ENCODE peak calls at places on chromosomes 16 and 17, in nine cellular contexts. One of them, this sample, is unnamed. For H3K4me1 and H3K27me3, the result is how much of the 10 kb centered on the place peaks cover.

GRCh38 chr17:71267668-71268067 is 853.2 kb upstream of the SOX9 start:
- DNase-seq in lung: no peak
- DNase-seq in naive thymus-derived CD4-positive, alpha-beta T cell: no peak
- DNase-seq in suprapubic skin: no peak
- DNase-seq in lower lobe of right lung: no peak
- DNase-seq in A673: no peak
- DNase-seq in tibial nerve: no peak
- DNase-seq in CD4-positive, CD25-positive, alpha-beta regulatory T cell: no peak
- DNase-seq in thoracic aorta: no peak
- DNase-seq in this sample: no peak

GRCh38 chr17:147796-148740 is 10.7 kb downstream of the SCGB1C2 start:
- DNase-seq in lung: no peak
- DNase-seq in naive thymus-derived CD4-positive, alpha-beta T cell: no peak
- DNase-seq in suprapubic skin: peak
- DNase-seq in lower lobe of right lung: peak
- DNase-seq in A673: no peak
- DNase-seq in tibial nerve: no peak
- DNase-seq in CD4-positive, CD25-positive, alpha-beta regulatory T cell: no peak
- DNase-seq in thoracic aorta: no peak
- DNase-seq in this sample: no peak

GRCh38 chr16:85401917-85402766 is 211.0 kb upstream of the GSE1 start:
- DNase-seq in lung: no peak
- DNase-seq in naive thymus-derived CD4-positive, alpha-beta T cell: no peak
- DNase-seq in suprapubic skin: no peak
- DNase-seq in lower lobe of right lung: peak
- DNase-seq in A673: no peak
- DNase-seq in tibial nerve: no peak
- DNase-seq in CD4-positive, CD25-positive, alpha-beta regulatory T cell: no peak
- DNase-seq in thoracic aorta: no peak
- DNase-seq in this sample: no peak

GRCh38 chr16:31477220-31478216 is 5.4 kb upstream of the SLC5A2 start:
- DNase-seq in lung: peak
- DNase-seq in naive thymus-derived CD4-positive, alpha-beta T cell: no peak
- DNase-seq in suprapubic skin: peak
- DNase-seq in lower lobe of right lung: peak
- DNase-seq in A673: no peak
- DNase-seq in tibial nerve: no peak
- DNase-seq in CD4-positive, CD25-positive, alpha-beta regulatory T cell: peak
- DNase-seq in thoracic aorta: no peak
- DNase-seq in this sample: no peak

GRCh38 chr17:13592427-13592826 is 9.3 kb downstream of the HS3ST3A1 start:
- DNase-seq in lung: no peak
- DNase-seq in naive thymus-derived CD4-positive, alpha-beta T cell: no peak
- DNase-seq in suprapubic skin: no peak
- DNase-seq in lower lobe of right lung: no peak
- DNase-seq in A673: no peak
- DNase-seq in tibial nerve: no peak
- DNase-seq in CD4-positive, CD25-positive, alpha-beta regulatory T cell: no peak
- DNase-seq in thoracic aorta: no peak
- DNase-seq in this sample: no peak

GRCh38 chr17:75799402-75799801 is 14.8 kb downstream of the UNK start:
- DNase-seq in lung: no peak
- DNase-seq in naive thymus-derived CD4-positive, alpha-beta T cell: no peak
- DNase-seq in suprapubic skin: peak
- DNase-seq in lower lobe of right lung: no peak
- DNase-seq in A673: no peak
- DNase-seq in tibial nerve: no peak
- DNase-seq in CD4-positive, CD25-positive, alpha-beta regulatory T cell: no peak
- DNase-seq in thoracic aorta: no peak
- DNase-seq in this sample: no peak

GRCh38 chr16:23436992-23437391 is 16.0 kb downstream of the COG7 start:
- DNase-seq in lung: no peak
- DNase-seq in naive thymus-derived CD4-positive, alpha-beta T cell: no peak
- DNase-seq in suprapubic skin: no peak
- DNase-seq in lower lobe of right lung: no peak
- DNase-seq in A673: no peak
- DNase-seq in tibial nerve: no peak
- DNase-seq in CD4-positive, CD25-positive, alpha-beta regulatory T cell: no peak
- DNase-seq in thoracic aorta: no peak
- DNase-seq in this sample: no peak

GRCh38 chr17:61415374-61416210 is 15.9 kb downstream of the TBX2 start:
- DNase-seq in lung: peak
- DNase-seq in naive thymus-derived CD4-positive, alpha-beta T cell: no peak
- DNase-seq in suprapubic skin: peak
- DNase-seq in lower lobe of right lung: no peak
- DNase-seq in A673: no peak
- DNase-seq in tibial nerve: no peak
- DNase-seq in CD4-positive, CD25-positive, alpha-beta regulatory T cell: no peak
- DNase-seq in thoracic aorta: no peak
- DNase-seq in this sample: peak

GRCh38 chr17:44464037-44464436 is 39.2 kb downstream of the GPATCH8 start:
- DNase-seq in lung: no peak
- DNase-seq in naive thymus-derived CD4-positive, alpha-beta T cell: no peak
- DNase-seq in suprapubic skin: no peak
- DNase-seq in lower lobe of right lung: no peak
- DNase-seq in A673: no peak
- DNase-seq in tibial nerve: no peak
- DNase-seq in CD4-positive, CD25-positive, alpha-beta regulatory T cell: no peak
- DNase-seq in thoracic aorta: no peak
- DNase-seq in this sample: no peak

GRCh38 chr17:4407216-4407615 is 26.5 kb upstream of the SPNS3 start:
- DNase-seq in lung: no peak
- DNase-seq in naive thymus-derived CD4-positive, alpha-beta T cell: no peak
- DNase-seq in suprapubic skin: no peak
- DNase-seq in lower lobe of right lung: no peak
- DNase-seq in A673: no peak
- DNase-seq in tibial nerve: no peak
- DNase-seq in CD4-positive, CD25-positive, alpha-beta regulatory T cell: no peak
- DNase-seq in thoracic aorta: no peak
- DNase-seq in this sample: no peak

GRCh38 chr16:46627746-46628145 is 6.6 kb upstream of the SHCBP1 start:
- DNase-seq in lung: no peak
- DNase-seq in naive thymus-derived CD4-positive, alpha-beta T cell: no peak
- DNase-seq in suprapubic skin: no peak
- DNase-seq in lower lobe of right lung: no peak
- DNase-seq in A673: no peak
- DNase-seq in tibial nerve: no peak
- DNase-seq in CD4-positive, CD25-positive, alpha-beta regulatory T cell: no peak
- DNase-seq in thoracic aorta: no peak
- DNase-seq in this sample: no peak

GRCh38 chr17:1095853-1096675 is 83.7 kb downstream of the ABR start:
- DNase-seq in lung: no peak
- DNase-seq in naive thymus-derived CD4-positive, alpha-beta T cell: no peak
- DNase-seq in suprapubic skin: no peak
- DNase-seq in lower lobe of right lung: peak
- DNase-seq in A673: no peak
- DNase-seq in tibial nerve: no peak
- DNase-seq in CD4-positive, CD25-positive, alpha-beta regulatory T cell: peak
- DNase-seq in thoracic aorta: no peak
- DNase-seq in this sample: no peak

GRCh38 chr16:27221576-27222498 is 18.5 kb downstream of the KDM8 start:
- DNase-seq in lung: no peak
- DNase-seq in naive thymus-derived CD4-positive, alpha-beta T cell: no peak
- DNase-seq in suprapubic skin: no peak
- DNase-seq in lower lobe of right lung: peak
- DNase-seq in A673: no peak
- DNase-seq in tibial nerve: no peak
- DNase-seq in CD4-positive, CD25-positive, alpha-beta regulatory T cell: no peak
- DNase-seq in thoracic aorta: no peak
- DNase-seq in this sample: no peak

GRCh38 chr16:75566040-75566888 is at the start of gene GABARAPL2:
- DNase-seq in lung: peak
- DNase-seq in naive thymus-derived CD4-positive, alpha-beta T cell: peak
- DNase-seq in suprapubic skin: peak
- DNase-seq in lower lobe of right lung: peak
- DNase-seq in A673: peak
- DNase-seq in tibial nerve: peak
- DNase-seq in CD4-positive, CD25-positive, alpha-beta regulatory T cell: peak
- DNase-seq in thoracic aorta: no peak
- DNase-seq in this sample: peak

GRCh38 chr16:24748242-24748641 is 18.8 kb downstream of the TNRC6A start:
- DNase-seq in lung: peak
- DNase-seq in naive thymus-derived CD4-positive, alpha-beta T cell: no peak
- DNase-seq in suprapubic skin: no peak
- DNase-seq in lower lobe of right lung: no peak
- DNase-seq in A673: peak
- DNase-seq in tibial nerve: peak
- DNase-seq in CD4-positive, CD25-positive, alpha-beta regulatory T cell: no peak
- DNase-seq in thoracic aorta: peak
- DNase-seq in this sample: peak

GRCh38 chr17:71287246-71287828 is 833.5 kb upstream of the SOX9 start:
- DNase-seq in lung: no peak
- DNase-seq in naive thymus-derived CD4-positive, alpha-beta T cell: no peak
- DNase-seq in suprapubic skin: no peak
- DNase-seq in lower lobe of right lung: no peak
- DNase-seq in A673: no peak
- DNase-seq in tibial nerve: no peak
- DNase-seq in CD4-positive, CD25-positive, alpha-beta regulatory T cell: no peak
- DNase-seq in thoracic aorta: no peak
- DNase-seq in this sample: no peak

GRCh38 chr17:16314189-16314588 is 39.1 kb downstream of the CENPV start:
- DNase-seq in lung: no peak
- DNase-seq in naive thymus-derived CD4-positive, alpha-beta T cell: no peak
- DNase-seq in suprapubic skin: no peak
- DNase-seq in lower lobe of right lung: no peak
- DNase-seq in A673: no peak
- DNase-seq in tibial nerve: no peak
- DNase-seq in CD4-positive, CD25-positive, alpha-beta regulatory T cell: no peak
- DNase-seq in thoracic aorta: no peak
- DNase-seq in this sample: no peak

GRCh38 chr17:27218719-27219488 is 75.0 kb upstream of the WSB1 start:
- DNase-seq in lung: no peak
- DNase-seq in naive thymus-derived CD4-positive, alpha-beta T cell: no peak
- DNase-seq in suprapubic skin: no peak
- DNase-seq in lower lobe of right lung: no peak
- DNase-seq in A673: no peak
- DNase-seq in tibial nerve: no peak
- DNase-seq in CD4-positive, CD25-positive, alpha-beta regulatory T cell: peak
- DNase-seq in thoracic aorta: no peak
- DNase-seq in this sample: no peak

GRCh38 chr16:73014768-73015167 is 33.2 kb downstream of the ZFHX3 start:
- DNase-seq in lung: no peak
- DNase-seq in naive thymus-derived CD4-positive, alpha-beta T cell: no peak
- DNase-seq in suprapubic skin: no peak
- DNase-seq in lower lobe of right lung: no peak
- DNase-seq in A673: no peak
- DNase-seq in tibial nerve: no peak
- DNase-seq in CD4-positive, CD25-positive, alpha-beta regulatory T cell: no peak
- DNase-seq in thoracic aorta: no peak
- DNase-seq in this sample: no peak

GRCh38 chr16:89481556-89481955 is 8.8 kb downstream of the ANKRD11 start:
- DNase-seq in lung: no peak
- DNase-seq in naive thymus-derived CD4-positive, alpha-beta T cell: no peak
- DNase-seq in suprapubic skin: no peak
- DNase-seq in lower lobe of right lung: no peak
- DNase-seq in A673: no peak
- DNase-seq in tibial nerve: no peak
- DNase-seq in CD4-positive, CD25-positive, alpha-beta regulatory T cell: no peak
- DNase-seq in thoracic aorta: no peak
- DNase-seq in this sample: no peak
- H3K4me1 ChIP-seq in lung: under half
- H3K4me1 ChIP-seq in naive thymus-derived CD4-positive, alpha-beta T cell: half or more
- H3K4me1 ChIP-seq in suprapubic skin: half or more
- H3K4me1 ChIP-seq in lower lobe of right lung: half or more
- H3K4me1 ChIP-seq in A673: under half
- H3K4me1 ChIP-seq in tibial nerve: under half
- H3K4me1 ChIP-seq in CD4-positive, CD25-positive, alpha-beta regulatory T cell: half or more
- H3K4me1 ChIP-seq in thoracic aorta: half or more
- H3K4me1 ChIP-seq in this sample: half or more

DNA sequence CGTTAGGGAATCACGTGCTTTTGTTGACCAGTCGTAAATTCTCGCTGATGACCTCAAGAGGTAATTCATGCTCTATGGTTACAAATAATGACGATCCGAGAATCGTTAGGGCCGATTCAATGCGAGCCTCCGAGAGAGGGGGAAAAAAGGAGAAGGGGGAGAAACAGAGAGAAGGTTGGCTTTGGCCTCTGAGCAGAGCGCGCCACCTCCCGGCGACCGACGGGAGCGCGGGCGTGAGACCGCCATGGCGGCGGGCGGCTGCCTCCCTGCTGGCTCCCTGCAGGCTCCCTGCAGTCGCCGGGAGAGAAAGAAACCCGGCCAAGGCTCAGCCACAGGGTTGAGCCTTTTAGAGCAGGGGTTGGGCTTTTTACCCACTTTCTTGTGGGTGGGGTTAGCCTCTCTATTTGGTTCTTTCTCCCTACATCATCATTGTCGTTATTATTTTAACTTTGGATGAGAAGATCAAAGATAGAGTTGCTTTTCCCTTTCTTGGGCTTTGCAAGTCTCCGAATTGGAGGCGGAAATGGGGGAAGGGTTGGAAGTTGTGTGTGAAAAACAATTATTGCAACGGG is 347 bp upstream of the HOXB5 start:
- DNase-seq in lung: peak
- DNase-seq in naive thymus-derived CD4-positive, alpha-beta T cell: peak
- DNase-seq in suprapubic skin: no peak
- DNase-seq in lower lobe of right lung: peak
- DNase-seq in A673: peak
- DNase-seq in tibial nerve: peak
- DNase-seq in CD4-positive, CD25-positive, alpha-beta regulatory T cell: peak
- DNase-seq in thoracic aorta: no peak
- DNase-seq in this sample: peak
- H3K27ac ChIP-seq in lung: peak
- H3K27ac ChIP-seq in naive thymus-derived CD4-positive, alpha-beta T cell: no peak
- H3K27ac ChIP-seq in suprapubic skin: peak
- H3K27ac ChIP-seq in lower lobe of right lung: peak
- H3K27ac ChIP-seq in A673: peak
- H3K27ac ChIP-seq in tibial nerve: no peak
- H3K27ac ChIP-seq in CD4-positive, CD25-positive, alpha-beta regulatory T cell: no peak
- H3K27ac ChIP-seq in thoracic aorta: no peak
- H3K27ac ChIP-seq in this sample: no peak

GRCh38 chr17:49180303-49180702 is 30.1 kb downstream of the GNGT2 start:
- DNase-seq in lung: peak
- DNase-seq in naive thymus-derived CD4-positive, alpha-beta T cell: peak
- DNase-seq in suprapubic skin: peak
- DNase-seq in lower lobe of right lung: peak
- DNase-seq in A673: peak
- DNase-seq in tibial nerve: peak
- DNase-seq in CD4-positive, CD25-positive, alpha-beta regulatory T cell: peak
- DNase-seq in thoracic aorta: no peak
- DNase-seq in this sample: peak
- H3K27me3 ChIP-seq in lung: under half
- H3K27me3 ChIP-seq in naive thymus-derived CD4-positive, alpha-beta T cell: under half
- H3K27me3 ChIP-seq in suprapubic skin: under half
- H3K27me3 ChIP-seq in lower lobe of right lung: under half
- H3K27me3 ChIP-seq in A673: under half
- H3K27me3 ChIP-seq in tibial nerve: under half
- H3K27me3 ChIP-seq in CD4-positive, CD25-positive, alpha-beta regulatory T cell: under half
- H3K27me3 ChIP-seq in thoracic aorta: under half
- H3K27me3 ChIP-seq in this sample: under half

DNA sequence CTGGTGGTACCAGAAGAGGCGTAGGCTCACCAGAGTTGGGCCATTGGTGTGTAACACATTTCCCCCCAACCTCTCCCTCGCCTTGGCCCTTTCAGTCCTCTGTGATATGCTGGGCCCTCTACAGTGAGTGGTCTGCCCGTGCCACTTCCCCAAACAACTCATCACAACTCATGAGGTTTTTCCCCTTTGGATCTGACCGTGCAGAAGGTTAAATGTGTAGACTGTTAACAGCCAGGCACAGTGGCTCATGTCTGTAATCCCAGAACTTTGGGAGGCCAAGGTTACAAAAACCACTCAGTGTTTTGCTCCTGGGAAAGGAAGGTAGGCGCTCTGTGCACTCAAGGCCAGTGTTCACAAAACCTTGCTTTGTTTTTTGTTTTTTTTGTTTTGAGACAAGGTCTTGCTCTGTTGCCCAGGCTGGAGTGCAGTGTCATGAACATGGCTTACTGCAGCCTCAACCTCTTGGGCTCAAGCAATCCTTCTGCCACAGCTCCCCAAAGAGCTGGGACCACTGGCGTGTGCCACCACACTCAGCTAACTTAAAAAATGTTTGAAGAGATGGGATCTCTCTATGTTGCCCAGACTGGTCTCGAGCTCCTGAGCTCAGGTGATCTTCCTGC is 11.3 kb upstream of the CYB5B start:
- DNase-seq in lung: no peak
- DNase-seq in naive thymus-derived CD4-positive, alpha-beta T cell: no peak
- DNase-seq in suprapubic skin: no peak
- DNase-seq in lower lobe of right lung: no peak
- DNase-seq in A673: no peak
- DNase-seq in tibial nerve: no peak
- DNase-seq in CD4-positive, CD25-positive, alpha-beta regulatory T cell: no peak
- DNase-seq in thoracic aorta: no peak
- DNase-seq in this sample: no peak
- H3K4me1 ChIP-seq in lung: under half
- H3K4me1 ChIP-seq in naive thymus-derived CD4-positive, alpha-beta T cell: under half
- H3K4me1 ChIP-seq in suprapubic skin: under half
- H3K4me1 ChIP-seq in lower lobe of right lung: under half
- H3K4me1 ChIP-seq in A673: under half
- H3K4me1 ChIP-seq in tibial nerve: under half
- H3K4me1 ChIP-seq in CD4-positive, CD25-positive, alpha-beta regulatory T cell: under half
- H3K4me1 ChIP-seq in thoracic aorta: under half
- H3K4me1 ChIP-seq in this sample: under half

This sample was measured in SJCRH30.